ENCODE peak calls at places on chromosomes 7 and 10, in seven cellular contexts. One of them, this sample, is unnamed.

GRCh38 chr7:13420711-13421110 is 568.8 kb downstream of the ETV1 start:
- DNase-seq in trophoblast cell: no peak
- DNase-seq in neuronal stem cell: no peak
- DNase-seq in H9: no peak
- DNase-seq in H1: no peak
- DNase-seq in mesenchymal stem cell: no peak
- DNase-seq in IMR-90: no peak
- DNase-seq in this sample: no peak

GRCh38 chr7:115146148-115146547 is 224.3 kb downstream of the MDFIC start:
- DNase-seq in IMR-90: no peak
- DNase-seq in trophoblast cell: peak; percentile 88
- DNase-seq in neuronal stem cell: no peak
- DNase-seq in mesenchymal stem cell: no peak
- DNase-seq in H1: no peak
- DNase-seq in H9: no peak
- DNase-seq in this sample: no peak

GRCh38 chr7:42143605-42144252 is 93.3 kb downstream of the GLI3 start:
- DNase-seq in neuronal stem cell: no peak
- DNase-seq in trophoblast cell: no peak
- DNase-seq in IMR-90: peak; percentile 38
- DNase-seq in mesenchymal stem cell: no peak
- DNase-seq in H1: no peak
- DNase-seq in H9: no peak
- DNase-seq in this sample: no peak

GRCh38 chr10:110512461-110513187 is 14.9 kb downstream of the DUSP5 start:
- DNase-seq in H1: no peak
- DNase-seq in neuronal stem cell: no peak
- DNase-seq in mesenchymal stem cell: peak; percentile 90
- DNase-seq in trophoblast cell: no peak
- DNase-seq in H9: no peak
- DNase-seq in IMR-90: peak; percentile 94
- DNase-seq in this sample: no peak

GRCh38 chr10:4353964-4354363 is 472.0 kb upstream of the AKR1E2 start:
- DNase-seq in IMR-90: peak; percentile 72
- DNase-seq in neuronal stem cell: no peak
- DNase-seq in H9: no peak
- DNase-seq in trophoblast cell: no peak
- DNase-seq in mesenchymal stem cell: peak; percentile 34
- DNase-seq in H1: no peak
- DNase-seq in this sample: peak; percentile 3

GRCh38 chr10:76210241-76210640 is 778.8 kb downstream of the LRMDA start:
- DNase-seq in mesenchymal stem cell: no peak
- DNase-seq in trophoblast cell: no peak
- DNase-seq in IMR-90: no peak
- DNase-seq in neuronal stem cell: no peak
- DNase-seq in H9: no peak
- DNase-seq in H1: no peak
- DNase-seq in this sample: no peak

GRCh38 chr7:86949779-86950260 is 109.6 kb downstream of the ELAPOR2 start:
- DNase-seq in trophoblast cell: no peak
- DNase-seq in IMR-90: no peak
- DNase-seq in H9: no peak
- DNase-seq in mesenchymal stem cell: no peak
- DNase-seq in neuronal stem cell: no peak
- DNase-seq in H1: no peak
- DNase-seq in this sample: no peak

GRCh38 chr10:47364366-47364765 is 16.2 kb downstream of the RBP3 start:
- DNase-seq in H9: no peak
- DNase-seq in H1: no peak
- DNase-seq in mesenchymal stem cell: no peak
- DNase-seq in trophoblast cell: no peak
- DNase-seq in neuronal stem cell: no peak
- DNase-seq in IMR-90: no peak
- DNase-seq in this sample: no peak

GRCh38 chr7:899806-900205 is 23.5 kb downstream of the GET4 start:
- DNase-seq in trophoblast cell: no peak
- DNase-seq in H1: no peak
- DNase-seq in IMR-90: no peak
- DNase-seq in H9: no peak
- DNase-seq in mesenchymal stem cell: no peak
- DNase-seq in neuronal stem cell: no peak
- DNase-seq in this sample: no peak

GRCh38 chr7:26376208-26376917 is 84.7 kb downstream of the SNX10 start:
- DNase-seq in H9: peak; percentile 86
- DNase-seq in mesenchymal stem cell: no peak
- DNase-seq in trophoblast cell: peak; percentile 18
- DNase-seq in neuronal stem cell: peak; percentile 86
- DNase-seq in H1: peak; percentile 95
- DNase-seq in IMR-90: no peak
- DNase-seq in this sample: peak; percentile 73

GRCh38 chr7:130998993-130999602 is 265.1 kb upstream of the KLF14 start:
- DNase-seq in H1: peak; percentile 40
- DNase-seq in IMR-90: peak; percentile 64
- DNase-seq in H9: no peak
- DNase-seq in mesenchymal stem cell: peak; percentile 43
- DNase-seq in trophoblast cell: no peak
- DNase-seq in neuronal stem cell: no peak
- DNase-seq in this sample: peak; percentile 39

GRCh38 chr10:79090134-79090803 is 21.5 kb downstream of the ZMIZ1 start:
- DNase-seq in H9: no peak
- DNase-seq in neuronal stem cell: no peak
- DNase-seq in IMR-90: peak; percentile 57
- DNase-seq in trophoblast cell: no peak
- DNase-seq in H1: no peak
- DNase-seq in mesenchymal stem cell: no peak
- DNase-seq in this sample: no peak

GRCh38 chr10:124621637-124622036 is 122.5 kb downstream of the FAM53B start:
- DNase-seq in H9: no peak
- DNase-seq in trophoblast cell: no peak
- DNase-seq in H1: no peak
- DNase-seq in IMR-90: no peak
- DNase-seq in neuronal stem cell: no peak
- DNase-seq in mesenchymal stem cell: no peak
- DNase-seq in this sample: no peak

GRCh38 chr7:36746347-36746746 is 22.1 kb upstream of the AOAH start:
- DNase-seq in mesenchymal stem cell: peak; percentile 2
- DNase-seq in trophoblast cell: no peak
- DNase-seq in IMR-90: peak; percentile 2
- DNase-seq in H1: no peak
- DNase-seq in neuronal stem cell: no peak
- DNase-seq in H9: no peak
- DNase-seq in this sample: no peak

GRCh38 chr10:132241496-132241895 is 54.7 kb downstream of the DPYSL4 start:
- DNase-seq in H1: no peak
- DNase-seq in IMR-90: no peak
- DNase-seq in H9: no peak
- DNase-seq in trophoblast cell: no peak
- DNase-seq in mesenchymal stem cell: no peak
- DNase-seq in neuronal stem cell: no peak
- DNase-seq in this sample: no peak

GRCh38 chr10:29897430-29897829 is 162.0 kb downstream of the JCAD start:
- DNase-seq in H1: no peak
- DNase-seq in mesenchymal stem cell: no peak
- DNase-seq in trophoblast cell: no peak
- DNase-seq in IMR-90: no peak
- DNase-seq in neuronal stem cell: no peak
- DNase-seq in H9: no peak
- DNase-seq in this sample: no peak

GRCh38 chr7:74183653-74184450 is 9.7 kb downstream of the EIF4H start:
- DNase-seq in mesenchymal stem cell: no peak
- DNase-seq in trophoblast cell: no peak
- DNase-seq in neuronal stem cell: no peak
- DNase-seq in H1: no peak
- DNase-seq in H9: no peak
- DNase-seq in IMR-90: no peak
- DNase-seq in this sample: peak; percentile 70

GRCh38 chr10:110820321-110820814 is 51.4 kb upstream of the PDCD4 start:
- DNase-seq in mesenchymal stem cell: no peak
- DNase-seq in IMR-90: no peak
- DNase-seq in neuronal stem cell: no peak
- DNase-seq in trophoblast cell: no peak
- DNase-seq in H9: no peak
- DNase-seq in H1: no peak
- DNase-seq in this sample: no peak

GRCh38 chr7:116692599-116693308 is 20.8 kb downstream of the MET start:
- DNase-seq in trophoblast cell: no peak
- DNase-seq in H9: no peak
- DNase-seq in neuronal stem cell: no peak
- DNase-seq in IMR-90: peak; percentile 65
- DNase-seq in mesenchymal stem cell: no peak
- DNase-seq in H1: no peak
- DNase-seq in this sample: no peak

GRCh38 chr10:132899054-132899750 is 43.2 kb downstream of the CFAP46 start:
- DNase-seq in H9: no peak
- DNase-seq in neuronal stem cell: no peak
- DNase-seq in IMR-90: no peak
- DNase-seq in mesenchymal stem cell: no peak
- DNase-seq in trophoblast cell: no peak
- DNase-seq in H1: no peak
- DNase-seq in this sample: no peak

GRCh38 chr7:131896189-131896855 is 339.9 kb upstream of the PODXL start:
- DNase-seq in mesenchymal stem cell: no peak
- DNase-seq in H9: peak; percentile 65
- DNase-seq in neuronal stem cell: no peak
- DNase-seq in H1: peak; percentile 53
- DNase-seq in IMR-90: no peak
- DNase-seq in trophoblast cell: no peak
- DNase-seq in this sample: peak; percentile 48

GRCh38 chr7:143148050-143148449 is 16.2 kb downstream of the PIP start:
- DNase-seq in H1: no peak
- DNase-seq in trophoblast cell: no peak
- DNase-seq in H9: no peak
- DNase-seq in neuronal stem cell: no peak
- DNase-seq in mesenchymal stem cell: no peak
- DNase-seq in IMR-90: no peak
- DNase-seq in this sample: no peak

GRCh38 chr7:143148651-143149050 is 16.8 kb downstream of the PIP start:
- DNase-seq in neuronal stem cell: no peak
- DNase-seq in H9: no peak
- DNase-seq in mesenchymal stem cell: no peak
- DNase-seq in IMR-90: no peak
- DNase-seq in trophoblast cell: peak; percentile 55
- DNase-seq in H1: no peak
- DNase-seq in this sample: no peak

DNA sequence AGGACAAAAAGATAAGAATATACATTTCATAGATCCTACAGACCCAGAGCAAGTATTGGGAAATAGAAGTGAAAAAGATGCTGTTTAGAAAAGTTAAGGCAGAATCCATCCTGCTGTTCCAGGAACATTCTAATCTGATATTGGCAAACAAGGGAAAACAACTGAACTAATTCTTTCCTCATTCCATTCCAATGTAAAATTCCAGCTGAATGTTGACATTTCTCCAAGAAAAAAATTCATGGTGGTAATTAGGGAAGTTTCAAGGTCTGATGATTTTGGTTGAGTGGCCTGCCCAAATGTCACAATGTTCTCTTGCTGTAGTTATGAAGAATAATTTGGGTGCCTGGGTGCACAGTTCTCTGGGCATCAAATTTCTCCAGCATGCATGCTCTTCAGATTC is 15.2 kb downstream of the PIP start:
- DNase-seq in H9: no peak
- DNase-seq in neuronal stem cell: no peak
- DNase-seq in IMR-90: no peak
- DNase-seq in mesenchymal stem cell: no peak
- DNase-seq in H1: no peak
- DNase-seq in trophoblast cell: peak; percentile 17
- DNase-seq in this sample: no peak
- H2AK5ac ChIP-seq in H9: no peak overlapping the region
- H2AK5ac ChIP-seq in neuronal stem cell: no peak overlapping the region
- H2AK5ac ChIP-seq in IMR-90: no peak overlapping the region
- H2AK5ac ChIP-seq in mesenchymal stem cell: no peak overlapping the region
- H2AK5ac ChIP-seq in H1: no peak overlapping the region
- H2AK5ac ChIP-seq in trophoblast cell: no peak overlapping the region
- H2AK5ac ChIP-seq in this sample: no peak overlapping the region

GRCh38 chr10:5975641-5976473 is 1.5 kb downstream of the IL15RA start:
- DNase-seq in mesenchymal stem cell: peak; percentile 59
- DNase-seq in H1: no peak
- DNase-seq in trophoblast cell: peak; percentile 21
- DNase-seq in IMR-90: peak; percentile 38
- DNase-seq in H9: no peak
- DNase-seq in neuronal stem cell: no peak
- DNase-seq in this sample: peak; percentile 8
- H3K18ac ChIP-seq in mesenchymal stem cell: no peak overlapping the region
- H3K18ac ChIP-seq in H1: no peak overlapping the region
- H3K18ac ChIP-seq in trophoblast cell: no peak overlapping the region
- H3K18ac ChIP-seq in IMR-90: peak overlapping the region; percentile 49
- H3K18ac ChIP-seq in H9: no peak overlapping the region
- H3K18ac ChIP-seq in neuronal stem cell: no peak overlapping the region
- H3K18ac ChIP-seq in this sample: no peak overlapping the region

GRCh38 chr7:104111294-104111693 is 96.5 kb downstream of the ORC5 start:
- DNase-seq in mesenchymal stem cell: no peak
- DNase-seq in trophoblast cell: no peak
- DNase-seq in H9: no peak
- DNase-seq in H1: no peak
- DNase-seq in IMR-90: no peak
- DNase-seq in neuronal stem cell: no peak
- DNase-seq in this sample: no peak
- H2AK5ac ChIP-seq in mesenchymal stem cell: no peak overlapping the region
- H2AK5ac ChIP-seq in trophoblast cell: no peak overlapping the region
- H2AK5ac ChIP-seq in H9: no peak overlapping the region
- H2AK5ac ChIP-seq in H1: no peak overlapping the region
- H2AK5ac ChIP-seq in IMR-90: no peak overlapping the region
- H2AK5ac ChIP-seq in neuronal stem cell: no peak overlapping the region
- H2AK5ac ChIP-seq in this sample: no peak overlapping the region

GRCh38 chr7:155725073-155725346 is 80.5 kb downstream of the RBM33 start:
- DNase-seq in neuronal stem cell: no peak
- DNase-seq in mesenchymal stem cell: no peak
- DNase-seq in H1: no peak
- DNase-seq in trophoblast cell: no peak
- DNase-seq in IMR-90: no peak
- DNase-seq in H9: no peak
- DNase-seq in this sample: no peak
- H3K18ac ChIP-seq in neuronal stem cell: no peak overlapping the region
- H3K18ac ChIP-seq in mesenchymal stem cell: no peak overlapping the region
- H3K18ac ChIP-seq in H1: no peak overlapping the region
- H3K18ac ChIP-seq in trophoblast cell: no peak overlapping the region
- H3K18ac ChIP-seq in IMR-90: no peak overlapping the region
- H3K18ac ChIP-seq in H9: no peak overlapping the region
- H3K18ac ChIP-seq in this sample: no peak overlapping the region

GRCh38 chr10:119872860-119873671 is 423 bp upstream of the MCMBP start:
- DNase-seq in H9: peak; percentile 79
- DNase-seq in IMR-90: peak; percentile 80
- DNase-seq in neuronal stem cell: peak; percentile 77
- DNase-seq in trophoblast cell: peak; percentile 77
- DNase-seq in mesenchymal stem cell: peak; percentile 83
- DNase-seq in H1: peak; percentile 84
- DNase-seq in this sample: peak; percentile 90

GRCh38 chr10:119867317-119867716 is 5.3 kb downstream of the MCMBP start:
- DNase-seq in trophoblast cell: no peak
- DNase-seq in H9: no peak
- DNase-seq in H1: no peak
- DNase-seq in IMR-90: no peak
- DNase-seq in neuronal stem cell: no peak
- DNase-seq in mesenchymal stem cell: no peak
- DNase-seq in this sample: no peak

GRCh38 chr10:119872610-119872859 is at the start of gene MCMBP:
- DNase-seq in trophoblast cell: no peak
- DNase-seq in mesenchymal stem cell: no peak
- DNase-seq in IMR-90: no peak
- DNase-seq in H9: no peak
- DNase-seq in neuronal stem cell: no peak
- DNase-seq in H1: no peak
- DNase-seq in this sample: no peak

GRCh38 chr10:119871881-119872609 is 598 bp downstream of the MCMBP start:
- DNase-seq in mesenchymal stem cell: peak; percentile 55
- DNase-seq in neuronal stem cell: peak; percentile 11
- DNase-seq in IMR-90: peak; percentile 28
- DNase-seq in H9: peak; percentile 78
- DNase-seq in H1: peak; percentile 67
- DNase-seq in trophoblast cell: peak; percentile 46
- DNase-seq in this sample: peak; percentile 70
- H2AK5ac ChIP-seq in mesenchymal stem cell: no peak overlapping the region
- H2AK5ac ChIP-seq in neuronal stem cell: peak overlapping the region; percentile 72
- H2AK5ac ChIP-seq in IMR-90: no peak overlapping the region
- H2AK5ac ChIP-seq in H9: no peak overlapping the region
- H2AK5ac ChIP-seq in H1: no peak overlapping the region
- H2AK5ac ChIP-seq in trophoblast cell: peak overlapping the region; percentile 36
- H2AK5ac ChIP-seq in this sample: no peak overlapping the region

This sample was measured in mesendoderm.